ENCODE peak calls at places on chromosomes 1 and 21, in five cellular contexts. X is fibroblast of villous mesenchyme, W is foreskin fibroblast, P is AG10803, R is left lung. S is an unnamed sample.

GRCh38 chr1:155012760-155013602 is 10.4 kb downstream of the ZBTB7B start:
- DNase-seq in P (no peak), W (no peak), R (no peak), X (no peak), S (no peak)

GRCh38 chr1:226111109-226111864 is 48.8 kb downstream of the H3-3A start:
- DNase-seq in W (no peak), X (no peak), R (no peak), P (no peak), S (no peak)

GRCh38 chr1:207698822-207699483 is 52.9 kb upstream of the CD46 start:
- DNase-seq in P (peak), R (no peak), W (peak), X (peak), S (peak)

GRCh38 chr1:52026278-52026677 is 7.3 kb downstream of the KTI12 start:
- DNase-seq in X (no peak), P (no peak), R (no peak), W (no peak), S (no peak)

GRCh38 chr1:167697667-167698141 is 24.1 kb upstream of the MPZL1 start:
- DNase-seq in R (no peak), P (no peak), W (peak), X (no peak), S (no peak)

GRCh38 chr1:154567386-154568164 is at the start of gene CHRNB2:
- DNase-seq in W (peak), X (peak), P (peak), R (peak), S (peak)

GRCh38 chr1:229539868-229540506 is 18.5 kb downstream of the ABCB10 start:
- DNase-seq in P (no peak), X (no peak), R (no peak), W (no peak), S (no peak)

GRCh38 chr1:76640092-76640491 is 227.2 kb upstream of the ST6GALNAC5 start:
- DNase-seq in W (peak), P (peak), X (peak), R (no peak), S (no peak)

GRCh38 chr1:26775666-26776065 is 12.1 kb upstream of the PIGV start:
- DNase-seq in P (no peak), W (no peak), X (peak), R (no peak), S (no peak)

DNA sequence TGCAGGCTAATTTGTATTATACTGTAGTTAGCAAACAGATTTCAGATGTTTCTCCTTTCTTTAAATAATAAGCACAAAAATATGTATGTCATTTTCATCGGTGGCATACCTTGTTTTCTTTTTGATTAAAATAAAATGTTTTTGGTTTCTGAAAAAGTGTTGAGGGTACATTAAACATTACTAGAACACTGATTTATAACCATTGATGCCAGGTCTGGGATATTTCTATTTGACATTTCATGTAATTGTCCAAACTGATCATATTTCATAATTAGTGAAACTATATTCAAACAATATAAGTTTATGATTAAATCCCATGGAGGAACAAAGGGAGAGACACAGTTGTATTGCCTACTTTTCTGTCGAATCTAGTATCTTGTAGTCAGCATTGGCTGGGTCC is 99.7 kb upstream of the ADGRL2 start:
- DNase-seq in W (no peak), R (no peak), X (no peak), P (no peak), S (no peak)
- H3K4me3 ChIP-seq in W (no peak), R (no peak), X (no peak), P (no peak), S (no peak)

GRCh38 chr1:40625476-40626382 is 39.8 kb downstream of the RIMS3 start:
- DNase-seq in W (no peak), R (no peak), X (no peak), P (peak), S (peak)
- TF ChIP-seq CTCF in W (no peak), R (no peak), X (no peak), P (no peak), S (no peak)

GRCh38 chr1:71572038-71572437 is 491.2 kb upstream of the ZRANB2 start:
- DNase-seq in P (no peak), X (peak), R (no peak), W (no peak), S (no peak)
- H3K4me3 ChIP-seq in P (no peak), X (no peak), R (no peak), W (no peak), S (no peak)

DNA sequence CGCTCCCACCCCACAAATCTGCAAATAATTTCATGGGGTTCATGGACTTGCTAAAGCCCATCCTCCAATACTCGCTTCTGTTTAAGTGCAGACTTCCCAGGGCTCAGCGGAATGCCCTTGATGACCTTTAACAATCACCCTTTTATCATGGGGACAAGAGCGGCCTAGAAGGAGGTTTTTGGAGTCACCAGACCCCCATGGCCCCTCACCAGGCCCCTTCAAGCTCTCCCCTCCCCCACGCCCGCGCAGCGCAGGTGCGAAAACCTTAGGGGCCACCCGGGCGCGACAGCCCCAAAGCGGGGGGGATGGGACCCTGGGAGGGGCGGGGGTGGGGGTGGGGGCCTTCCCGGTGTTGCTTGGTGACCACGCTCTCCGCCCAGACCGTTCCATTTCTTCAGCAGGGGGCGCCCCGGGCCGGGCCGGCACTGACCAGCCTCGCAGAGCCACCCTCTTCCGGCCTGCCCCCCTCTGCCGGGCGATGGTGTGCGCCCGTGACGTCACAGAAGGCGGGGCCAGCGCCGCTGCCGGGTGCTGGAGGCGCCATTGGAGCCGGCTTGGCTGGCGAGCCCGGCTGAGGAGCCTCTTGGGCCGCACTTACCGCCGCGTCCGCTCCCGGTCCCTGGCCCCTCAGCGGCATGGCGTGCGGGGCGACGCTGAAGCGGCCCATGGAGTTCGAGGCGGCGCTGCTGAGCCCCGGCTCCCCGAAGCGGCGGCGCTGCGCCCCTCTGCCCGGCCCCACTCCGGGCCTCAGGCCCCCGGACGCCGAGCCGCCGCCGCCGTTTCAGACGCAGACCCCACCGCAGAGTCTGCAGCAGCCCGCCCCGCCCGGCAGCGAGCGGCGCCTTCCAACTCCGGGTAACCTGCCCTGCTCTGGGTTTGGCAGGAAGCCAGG is at the start of gene AKIRIN1:
- DNase-seq in R (peak), X (peak), W (peak), P (peak), S (peak)
- TF ChIP-seq CTCF in R (peak), X (no peak), W (no peak), P (no peak), S (no peak)

DNA sequence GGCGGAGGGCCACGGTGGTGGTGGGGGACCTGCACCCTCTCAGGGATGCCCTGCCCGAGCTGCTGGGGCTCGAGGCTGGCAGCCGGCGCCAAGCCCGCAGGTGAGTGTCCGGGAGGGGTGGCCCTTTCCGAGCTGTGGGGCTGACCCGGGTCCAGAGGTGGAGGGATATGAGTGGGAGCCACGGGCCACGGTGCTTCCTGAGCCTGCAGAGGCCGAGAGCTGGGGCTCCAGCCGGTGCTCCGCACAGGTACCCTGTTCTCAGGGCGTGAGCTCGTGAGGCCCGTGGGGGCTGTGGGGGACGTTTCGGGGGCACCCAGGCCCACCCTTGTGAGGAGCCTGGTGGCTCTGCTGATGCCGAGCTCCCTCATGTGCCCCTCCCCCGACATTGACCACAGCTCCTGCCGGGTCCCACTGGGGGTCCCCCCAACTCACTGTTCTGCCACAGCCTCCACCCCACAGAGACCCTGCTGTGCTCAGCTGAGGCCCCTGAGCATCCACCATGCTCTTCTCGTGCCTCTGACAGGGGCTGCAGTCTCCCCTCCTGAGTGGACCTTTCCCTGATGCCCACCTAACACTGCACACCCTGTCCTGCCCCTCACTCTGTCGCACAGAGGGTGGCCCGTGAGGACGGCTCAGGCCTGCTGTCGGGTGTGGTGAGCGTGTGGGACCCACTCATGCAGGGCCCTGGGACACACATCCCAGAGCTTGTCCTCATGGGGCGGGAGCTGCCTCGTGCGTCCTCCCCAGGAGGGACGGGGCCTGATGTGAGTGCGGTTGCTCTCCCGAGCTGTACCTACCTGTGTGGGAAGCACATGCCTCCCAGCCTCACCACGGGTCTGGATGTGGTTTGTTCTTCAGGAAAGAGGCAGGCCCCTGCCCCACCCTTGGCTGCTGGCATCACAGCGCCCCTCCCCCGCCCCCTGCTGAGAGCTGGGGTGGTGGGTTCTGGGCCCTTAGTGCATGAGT is 27.5 kb downstream of the SLX9 start:
- DNase-seq in P (no peak), R (peak), W (no peak), X (no peak), S (no peak)
- H3K4me3 ChIP-seq in P (no peak), R (no peak), W (no peak), X (no peak), S (no peak)

GRCh38 chr1:14925336-14926136 is 228.0 kb upstream of the TMEM51 start:
- DNase-seq in W (no peak), P (no peak), R (no peak), X (peak), S (no peak)

GRCh38 chr1:14926214-14926613 is 227.3 kb upstream of the TMEM51 start:
- DNase-seq in R (no peak), P (peak), W (no peak), X (peak), S (no peak)

GRCh38 chr1:14923400-14924011 is 230.0 kb upstream of the TMEM51 start:
- DNase-seq in R (no peak), X (no peak), W (no peak), P (no peak), S (no peak)

GRCh38 chr1:14924012-14924452 is 229.5 kb upstream of the TMEM51 start:
- DNase-seq in P (peak), X (peak), W (peak), R (peak), S (peak)

DNA sequence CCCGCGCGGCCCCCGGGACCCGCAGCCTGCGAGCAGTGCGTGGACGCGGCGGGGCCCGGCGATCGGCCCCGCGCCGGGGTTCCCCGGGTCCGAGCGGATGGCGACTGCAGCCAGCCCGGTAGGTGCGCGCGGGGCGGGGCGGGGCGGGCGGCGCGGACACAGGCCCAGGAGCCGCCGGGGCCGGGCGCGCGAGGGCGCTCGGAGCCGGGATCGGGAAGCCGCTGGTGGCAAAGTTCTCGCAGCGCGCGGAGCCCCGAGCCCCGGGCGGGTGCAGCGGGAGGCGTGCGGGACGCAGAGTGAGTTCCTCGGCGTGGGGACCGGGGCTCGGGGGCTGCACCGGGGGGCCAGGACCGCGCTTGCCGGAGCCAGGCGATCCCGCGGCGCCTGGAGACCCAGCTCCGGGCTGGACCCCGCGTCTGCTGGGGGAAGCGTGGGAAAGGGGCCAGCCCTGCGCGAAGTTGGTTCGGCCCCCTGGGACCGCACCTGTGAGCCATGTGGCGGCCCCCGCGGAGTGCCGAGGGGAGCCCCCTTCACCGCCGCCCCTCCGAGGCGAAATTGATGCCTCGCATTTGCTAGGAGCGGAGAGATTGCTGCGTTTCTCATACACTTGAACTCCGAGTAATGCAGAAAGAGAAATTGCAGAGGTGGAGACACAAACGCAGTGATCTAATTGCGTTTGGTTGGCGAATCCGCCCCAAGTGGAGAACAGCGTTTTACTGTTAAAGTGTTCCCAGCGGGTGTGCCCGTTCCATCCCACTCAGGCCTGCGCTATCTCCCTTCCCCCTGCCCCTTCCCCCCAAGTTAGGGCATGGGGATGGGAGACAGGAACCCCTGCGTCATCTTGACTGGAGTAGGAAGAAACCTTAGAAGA is 228.9 kb upstream of the TMEM51 start:
- DNase-seq in W (peak), P (peak), R (peak), X (peak), S (peak)
- TF ChIP-seq CTCF in W (no peak), P (peak), R (no peak), X (no peak), S (no peak)